ENCODE peak calls at places on chromosomes 13 and 19, in nine cellular contexts. One of them, this sample, is unnamed.

GRCh38 chr13:32224916-32225315 is 90.2 kb downstream of the ZAR1L start:
- DNase-seq in nephron progenitor cell: no peak
- DNase-seq in left lung: no peak
- DNase-seq in CD8-positive, alpha-beta T cell: no peak
- DNase-seq in iPS-NIHi11: no peak
- DNase-seq in nucleus accumbens: no peak
- DNase-seq in aorta: no peak
- DNase-seq in activated effector memory CD4-positive, alpha-beta T cell treated with anti-CD3 and anti-CD28 coated beads, Interleukin-2, amount 50 U/mL, for 16 hours: no peak
- DNase-seq in stimulated activated CD4-positive, alpha-beta T cell treated with anti-CD3 and anti-CD28 coated beads, Interleukin-4, amount 100 ng/mL, for 24 hours: no peak
- DNase-seq in this sample: no peak

GRCh38 chr19:40822161-40822560 is 23.2 kb downstream of the EGLN2 start:
- DNase-seq in nephron progenitor cell: no peak
- DNase-seq in left lung: no peak
- DNase-seq in CD8-positive, alpha-beta T cell: no peak
- DNase-seq in iPS-NIHi11: no peak
- DNase-seq in nucleus accumbens: no peak
- DNase-seq in aorta: no peak
- DNase-seq in activated effector memory CD4-positive, alpha-beta T cell treated with anti-CD3 and anti-CD28 coated beads, Interleukin-2, amount 50 U/mL, for 16 hours: no peak
- DNase-seq in stimulated activated CD4-positive, alpha-beta T cell treated with anti-CD3 and anti-CD28 coated beads, Interleukin-4, amount 100 ng/mL, for 24 hours: no peak
- DNase-seq in this sample: no peak

GRCh38 chr13:108924154-108924940 is 294.9 kb downstream of the MYO16 start:
- DNase-seq in nephron progenitor cell: no peak
- DNase-seq in left lung: no peak
- DNase-seq in CD8-positive, alpha-beta T cell: no peak
- DNase-seq in iPS-NIHi11: no peak
- DNase-seq in nucleus accumbens: no peak
- DNase-seq in aorta: no peak
- DNase-seq in activated effector memory CD4-positive, alpha-beta T cell treated with anti-CD3 and anti-CD28 coated beads, Interleukin-2, amount 50 U/mL, for 16 hours: no peak
- DNase-seq in stimulated activated CD4-positive, alpha-beta T cell treated with anti-CD3 and anti-CD28 coated beads, Interleukin-4, amount 100 ng/mL, for 24 hours: no peak
- DNase-seq in this sample: peak

GRCh38 chr19:16244091-16244490 is 46.4 kb downstream of the AP1M1 start:
- DNase-seq in nephron progenitor cell: no peak
- DNase-seq in left lung: no peak
- DNase-seq in CD8-positive, alpha-beta T cell: no peak
- DNase-seq in iPS-NIHi11: no peak
- DNase-seq in nucleus accumbens: no peak
- DNase-seq in aorta: no peak
- DNase-seq in activated effector memory CD4-positive, alpha-beta T cell treated with anti-CD3 and anti-CD28 coated beads, Interleukin-2, amount 50 U/mL, for 16 hours: no peak
- DNase-seq in stimulated activated CD4-positive, alpha-beta T cell treated with anti-CD3 and anti-CD28 coated beads, Interleukin-4, amount 100 ng/mL, for 24 hours: no peak
- DNase-seq in this sample: peak

GRCh38 chr13:24459234-24459633 is 53.3 kb downstream of the PARP4 start:
- DNase-seq in nephron progenitor cell: no peak
- DNase-seq in left lung: no peak
- DNase-seq in CD8-positive, alpha-beta T cell: no peak
- DNase-seq in iPS-NIHi11: no peak
- DNase-seq in nucleus accumbens: no peak
- DNase-seq in aorta: no peak
- DNase-seq in activated effector memory CD4-positive, alpha-beta T cell treated with anti-CD3 and anti-CD28 coated beads, Interleukin-2, amount 50 U/mL, for 16 hours: no peak
- DNase-seq in stimulated activated CD4-positive, alpha-beta T cell treated with anti-CD3 and anti-CD28 coated beads, Interleukin-4, amount 100 ng/mL, for 24 hours: no peak
- DNase-seq in this sample: peak

GRCh38 chr13:99385940-99386339 is 78.7 kb upstream of the GPR183 start:
- DNase-seq in nephron progenitor cell: no peak
- DNase-seq in left lung: no peak
- DNase-seq in CD8-positive, alpha-beta T cell: peak
- DNase-seq in iPS-NIHi11: no peak
- DNase-seq in nucleus accumbens: no peak
- DNase-seq in aorta: no peak
- DNase-seq in activated effector memory CD4-positive, alpha-beta T cell treated with anti-CD3 and anti-CD28 coated beads, Interleukin-2, amount 50 U/mL, for 16 hours: no peak
- DNase-seq in stimulated activated CD4-positive, alpha-beta T cell treated with anti-CD3 and anti-CD28 coated beads, Interleukin-4, amount 100 ng/mL, for 24 hours: peak
- DNase-seq in this sample: no peak

GRCh38 chr13:95250961-95251360 is 50.3 kb downstream of the ABCC4 start:
- DNase-seq in nephron progenitor cell: no peak
- DNase-seq in left lung: no peak
- DNase-seq in CD8-positive, alpha-beta T cell: no peak
- DNase-seq in iPS-NIHi11: no peak
- DNase-seq in nucleus accumbens: no peak
- DNase-seq in aorta: no peak
- DNase-seq in activated effector memory CD4-positive, alpha-beta T cell treated with anti-CD3 and anti-CD28 coated beads, Interleukin-2, amount 50 U/mL, for 16 hours: no peak
- DNase-seq in stimulated activated CD4-positive, alpha-beta T cell treated with anti-CD3 and anti-CD28 coated beads, Interleukin-4, amount 100 ng/mL, for 24 hours: no peak
- DNase-seq in this sample: no peak

GRCh38 chr19:14530005-14530348 is 583 bp downstream of the TECR start:
- DNase-seq in nephron progenitor cell: peak
- DNase-seq in left lung: no peak
- DNase-seq in CD8-positive, alpha-beta T cell: peak
- DNase-seq in iPS-NIHi11: no peak
- DNase-seq in nucleus accumbens: no peak
- DNase-seq in aorta: no peak
- DNase-seq in activated effector memory CD4-positive, alpha-beta T cell treated with anti-CD3 and anti-CD28 coated beads, Interleukin-2, amount 50 U/mL, for 16 hours: no peak
- DNase-seq in stimulated activated CD4-positive, alpha-beta T cell treated with anti-CD3 and anti-CD28 coated beads, Interleukin-4, amount 100 ng/mL, for 24 hours: no peak
- DNase-seq in this sample: no peak

GRCh38 chr19:3270908-3271307 is 46.4 kb downstream of the CELF5 start:
- DNase-seq in nephron progenitor cell: no peak
- DNase-seq in left lung: no peak
- DNase-seq in CD8-positive, alpha-beta T cell: peak
- DNase-seq in iPS-NIHi11: peak
- DNase-seq in nucleus accumbens: no peak
- DNase-seq in aorta: no peak
- DNase-seq in activated effector memory CD4-positive, alpha-beta T cell treated with anti-CD3 and anti-CD28 coated beads, Interleukin-2, amount 50 U/mL, for 16 hours: peak
- DNase-seq in stimulated activated CD4-positive, alpha-beta T cell treated with anti-CD3 and anti-CD28 coated beads, Interleukin-4, amount 100 ng/mL, for 24 hours: peak
- DNase-seq in this sample: peak

GRCh38 chr13:40346592-40346991 is 319.8 kb downstream of the FOXO1 start:
- DNase-seq in nephron progenitor cell: no peak
- DNase-seq in left lung: no peak
- DNase-seq in CD8-positive, alpha-beta T cell: no peak
- DNase-seq in iPS-NIHi11: no peak
- DNase-seq in nucleus accumbens: no peak
- DNase-seq in aorta: no peak
- DNase-seq in activated effector memory CD4-positive, alpha-beta T cell treated with anti-CD3 and anti-CD28 coated beads, Interleukin-2, amount 50 U/mL, for 16 hours: no peak
- DNase-seq in stimulated activated CD4-positive, alpha-beta T cell treated with anti-CD3 and anti-CD28 coated beads, Interleukin-4, amount 100 ng/mL, for 24 hours: no peak
- DNase-seq in this sample: no peak

GRCh38 chr19:19653597-19654147 is 9.8 kb downstream of the ATP13A1 start:
- DNase-seq in nephron progenitor cell: no peak
- DNase-seq in left lung: no peak
- DNase-seq in CD8-positive, alpha-beta T cell: no peak
- DNase-seq in iPS-NIHi11: no peak
- DNase-seq in nucleus accumbens: no peak
- DNase-seq in aorta: no peak
- DNase-seq in activated effector memory CD4-positive, alpha-beta T cell treated with anti-CD3 and anti-CD28 coated beads, Interleukin-2, amount 50 U/mL, for 16 hours: no peak
- DNase-seq in stimulated activated CD4-positive, alpha-beta T cell treated with anti-CD3 and anti-CD28 coated beads, Interleukin-4, amount 100 ng/mL, for 24 hours: no peak
- DNase-seq in this sample: no peak

GRCh38 chr19:34436716-34437115 is 8.5 kb downstream of the UBA2 start:
- DNase-seq in nephron progenitor cell: no peak
- DNase-seq in left lung: no peak
- DNase-seq in CD8-positive, alpha-beta T cell: no peak
- DNase-seq in iPS-NIHi11: no peak
- DNase-seq in nucleus accumbens: no peak
- DNase-seq in aorta: no peak
- DNase-seq in activated effector memory CD4-positive, alpha-beta T cell treated with anti-CD3 and anti-CD28 coated beads, Interleukin-2, amount 50 U/mL, for 16 hours: no peak
- DNase-seq in stimulated activated CD4-positive, alpha-beta T cell treated with anti-CD3 and anti-CD28 coated beads, Interleukin-4, amount 100 ng/mL, for 24 hours: no peak
- DNase-seq in this sample: no peak

GRCh38 chr13:18953139-18953930 is 228.3 kb downstream of the TUBA3C start:
- DNase-seq in nephron progenitor cell: no peak
- DNase-seq in left lung: no peak
- DNase-seq in CD8-positive, alpha-beta T cell: no peak
- DNase-seq in iPS-NIHi11: no peak
- DNase-seq in nucleus accumbens: no peak
- DNase-seq in aorta: no peak
- DNase-seq in activated effector memory CD4-positive, alpha-beta T cell treated with anti-CD3 and anti-CD28 coated beads, Interleukin-2, amount 50 U/mL, for 16 hours: no peak
- DNase-seq in stimulated activated CD4-positive, alpha-beta T cell treated with anti-CD3 and anti-CD28 coated beads, Interleukin-4, amount 100 ng/mL, for 24 hours: no peak
- DNase-seq in this sample: no peak

GRCh38 chr13:87259479-87260083 is 411.6 kb upstream of the SLITRK5 start:
- DNase-seq in nephron progenitor cell: peak
- DNase-seq in left lung: no peak
- DNase-seq in CD8-positive, alpha-beta T cell: no peak
- DNase-seq in iPS-NIHi11: peak
- DNase-seq in nucleus accumbens: no peak
- DNase-seq in aorta: no peak
- DNase-seq in activated effector memory CD4-positive, alpha-beta T cell treated with anti-CD3 and anti-CD28 coated beads, Interleukin-2, amount 50 U/mL, for 16 hours: no peak
- DNase-seq in stimulated activated CD4-positive, alpha-beta T cell treated with anti-CD3 and anti-CD28 coated beads, Interleukin-4, amount 100 ng/mL, for 24 hours: no peak
- DNase-seq in this sample: peak

GRCh38 chr19:10549733-10550132 is 6.0 kb downstream of the ATG4D start:
- DNase-seq in nephron progenitor cell: no peak
- DNase-seq in left lung: no peak
- DNase-seq in CD8-positive, alpha-beta T cell: no peak
- DNase-seq in iPS-NIHi11: no peak
- DNase-seq in nucleus accumbens: no peak
- DNase-seq in aorta: no peak
- DNase-seq in activated effector memory CD4-positive, alpha-beta T cell treated with anti-CD3 and anti-CD28 coated beads, Interleukin-2, amount 50 U/mL, for 16 hours: no peak
- DNase-seq in stimulated activated CD4-positive, alpha-beta T cell treated with anti-CD3 and anti-CD28 coated beads, Interleukin-4, amount 100 ng/mL, for 24 hours: no peak
- DNase-seq in this sample: no peak

GRCh38 chr19:41299755-41300089 is 10.2 kb upstream of the CCDC97 start:
- DNase-seq in nephron progenitor cell: no peak
- DNase-seq in left lung: peak
- DNase-seq in CD8-positive, alpha-beta T cell: peak
- DNase-seq in iPS-NIHi11: no peak
- DNase-seq in nucleus accumbens: no peak
- DNase-seq in aorta: peak
- DNase-seq in activated effector memory CD4-positive, alpha-beta T cell treated with anti-CD3 and anti-CD28 coated beads, Interleukin-2, amount 50 U/mL, for 16 hours: peak
- DNase-seq in stimulated activated CD4-positive, alpha-beta T cell treated with anti-CD3 and anti-CD28 coated beads, Interleukin-4, amount 100 ng/mL, for 24 hours: peak
- DNase-seq in this sample: peak

GRCh38 chr13:59391696-59392095 is 772.0 kb downstream of the DIAPH3 start:
- DNase-seq in nephron progenitor cell: peak
- DNase-seq in left lung: peak
- DNase-seq in CD8-positive, alpha-beta T cell: peak
- DNase-seq in iPS-NIHi11: peak
- DNase-seq in nucleus accumbens: no peak
- DNase-seq in aorta: peak
- DNase-seq in activated effector memory CD4-positive, alpha-beta T cell treated with anti-CD3 and anti-CD28 coated beads, Interleukin-2, amount 50 U/mL, for 16 hours: peak
- DNase-seq in stimulated activated CD4-positive, alpha-beta T cell treated with anti-CD3 and anti-CD28 coated beads, Interleukin-4, amount 100 ng/mL, for 24 hours: peak
- DNase-seq in this sample: peak

GRCh38 chr19:2631213-2631821 is 71.2 kb downstream of the GNG7 start:
- DNase-seq in nephron progenitor cell: no peak
- DNase-seq in left lung: no peak
- DNase-seq in CD8-positive, alpha-beta T cell: no peak
- DNase-seq in iPS-NIHi11: no peak
- DNase-seq in nucleus accumbens: no peak
- DNase-seq in aorta: no peak
- DNase-seq in activated effector memory CD4-positive, alpha-beta T cell treated with anti-CD3 and anti-CD28 coated beads, Interleukin-2, amount 50 U/mL, for 16 hours: no peak
- DNase-seq in stimulated activated CD4-positive, alpha-beta T cell treated with anti-CD3 and anti-CD28 coated beads, Interleukin-4, amount 100 ng/mL, for 24 hours: no peak
- DNase-seq in this sample: no peak

GRCh38 chr13:27923794-27924528 is 4.2 kb downstream of the PDX1 start:
- DNase-seq in nephron progenitor cell: peak
- DNase-seq in left lung: no peak
- DNase-seq in CD8-positive, alpha-beta T cell: no peak
- DNase-seq in iPS-NIHi11: no peak
- DNase-seq in nucleus accumbens: no peak
- DNase-seq in aorta: no peak
- DNase-seq in activated effector memory CD4-positive, alpha-beta T cell treated with anti-CD3 and anti-CD28 coated beads, Interleukin-2, amount 50 U/mL, for 16 hours: no peak
- DNase-seq in stimulated activated CD4-positive, alpha-beta T cell treated with anti-CD3 and anti-CD28 coated beads, Interleukin-4, amount 100 ng/mL, for 24 hours: no peak
- DNase-seq in this sample: no peak

GRCh38 chr19:33333615-33334014 is 31.3 kb upstream of the CEBPA start:
- DNase-seq in nephron progenitor cell: no peak
- DNase-seq in left lung: no peak
- DNase-seq in CD8-positive, alpha-beta T cell: no peak
- DNase-seq in iPS-NIHi11: no peak
- DNase-seq in nucleus accumbens: no peak
- DNase-seq in aorta: no peak
- DNase-seq in activated effector memory CD4-positive, alpha-beta T cell treated with anti-CD3 and anti-CD28 coated beads, Interleukin-2, amount 50 U/mL, for 16 hours: no peak
- DNase-seq in stimulated activated CD4-positive, alpha-beta T cell treated with anti-CD3 and anti-CD28 coated beads, Interleukin-4, amount 100 ng/mL, for 24 hours: no peak
- DNase-seq in this sample: no peak

GRCh38 chr19:52296773-52297600 is at the start of gene ZNF480:
- DNase-seq in nephron progenitor cell: peak
- DNase-seq in left lung: peak
- DNase-seq in CD8-positive, alpha-beta T cell: peak
- DNase-seq in iPS-NIHi11: peak
- DNase-seq in nucleus accumbens: peak
- DNase-seq in aorta: peak
- DNase-seq in activated effector memory CD4-positive, alpha-beta T cell treated with anti-CD3 and anti-CD28 coated beads, Interleukin-2, amount 50 U/mL, for 16 hours: peak
- DNase-seq in stimulated activated CD4-positive, alpha-beta T cell treated with anti-CD3 and anti-CD28 coated beads, Interleukin-4, amount 100 ng/mL, for 24 hours: peak
- DNase-seq in this sample: peak

GRCh38 chr13:37225414-37226047 is 120.1 kb upstream of the CSNK1A1L start:
- DNase-seq in nephron progenitor cell: no peak
- DNase-seq in left lung: no peak
- DNase-seq in CD8-positive, alpha-beta T cell: no peak
- DNase-seq in iPS-NIHi11: no peak
- DNase-seq in nucleus accumbens: no peak
- DNase-seq in aorta: no peak
- DNase-seq in activated effector memory CD4-positive, alpha-beta T cell treated with anti-CD3 and anti-CD28 coated beads, Interleukin-2, amount 50 U/mL, for 16 hours: no peak
- DNase-seq in stimulated activated CD4-positive, alpha-beta T cell treated with anti-CD3 and anti-CD28 coated beads, Interleukin-4, amount 100 ng/mL, for 24 hours: no peak
- DNase-seq in this sample: peak

GRCh38 chr19:55358943-55359908 is 3.8 kb downstream of the GARIN5B start:
- DNase-seq in nephron progenitor cell: no peak
- DNase-seq in left lung: no peak
- DNase-seq in CD8-positive, alpha-beta T cell: no peak
- DNase-seq in iPS-NIHi11: no peak
- DNase-seq in nucleus accumbens: no peak
- DNase-seq in aorta: no peak
- DNase-seq in activated effector memory CD4-positive, alpha-beta T cell treated with anti-CD3 and anti-CD28 coated beads, Interleukin-2, amount 50 U/mL, for 16 hours: no peak
- DNase-seq in stimulated activated CD4-positive, alpha-beta T cell treated with anti-CD3 and anti-CD28 coated beads, Interleukin-4, amount 100 ng/mL, for 24 hours: no peak
- DNase-seq in this sample: no peak

GRCh38 chr19:45137179-45137761 is 23.5 kb downstream of the NKPD1 start:
- DNase-seq in nephron progenitor cell: no peak
- DNase-seq in left lung: no peak
- DNase-seq in CD8-positive, alpha-beta T cell: no peak
- DNase-seq in iPS-NIHi11: no peak
- DNase-seq in nucleus accumbens: no peak
- DNase-seq in aorta: no peak
- DNase-seq in activated effector memory CD4-positive, alpha-beta T cell treated with anti-CD3 and anti-CD28 coated beads, Interleukin-2, amount 50 U/mL, for 16 hours: no peak
- DNase-seq in stimulated activated CD4-positive, alpha-beta T cell treated with anti-CD3 and anti-CD28 coated beads, Interleukin-4, amount 100 ng/mL, for 24 hours: no peak
- DNase-seq in this sample: no peak

GRCh38 chr19:35115538-35115951 is at the start of gene FXYD3:
- DNase-seq in nephron progenitor cell: no peak
- DNase-seq in left lung: no peak
- DNase-seq in CD8-positive, alpha-beta T cell: no peak
- DNase-seq in iPS-NIHi11: no peak
- DNase-seq in nucleus accumbens: no peak
- DNase-seq in aorta: no peak
- DNase-seq in activated effector memory CD4-positive, alpha-beta T cell treated with anti-CD3 and anti-CD28 coated beads, Interleukin-2, amount 50 U/mL, for 16 hours: no peak
- DNase-seq in stimulated activated CD4-positive, alpha-beta T cell treated with anti-CD3 and anti-CD28 coated beads, Interleukin-4, amount 100 ng/mL, for 24 hours: no peak
- DNase-seq in this sample: no peak

GRCh38 chr19:48671456-48671995 is 1.3 kb downstream of the NTN5 start:
- DNase-seq in nephron progenitor cell: no peak
- DNase-seq in left lung: no peak
- DNase-seq in CD8-positive, alpha-beta T cell: no peak
- DNase-seq in iPS-NIHi11: no peak
- DNase-seq in nucleus accumbens: no peak
- DNase-seq in aorta: no peak
- DNase-seq in activated effector memory CD4-positive, alpha-beta T cell treated with anti-CD3 and anti-CD28 coated beads, Interleukin-2, amount 50 U/mL, for 16 hours: no peak
- DNase-seq in stimulated activated CD4-positive, alpha-beta T cell treated with anti-CD3 and anti-CD28 coated beads, Interleukin-4, amount 100 ng/mL, for 24 hours: no peak
- DNase-seq in this sample: no peak

GRCh38 chr19:14021474-14021873 is 6.5 kb upstream of the RLN3 start:
- DNase-seq in nephron progenitor cell: peak
- DNase-seq in left lung: no peak
- DNase-seq in CD8-positive, alpha-beta T cell: no peak
- DNase-seq in iPS-NIHi11: no peak
- DNase-seq in nucleus accumbens: no peak
- DNase-seq in aorta: no peak
- DNase-seq in activated effector memory CD4-positive, alpha-beta T cell treated with anti-CD3 and anti-CD28 coated beads, Interleukin-2, amount 50 U/mL, for 16 hours: no peak
- DNase-seq in stimulated activated CD4-positive, alpha-beta T cell treated with anti-CD3 and anti-CD28 coated beads, Interleukin-4, amount 100 ng/mL, for 24 hours: no peak
- DNase-seq in this sample: no peak

GRCh38 chr13:112616586-112617381 is 28.8 kb upstream of the TUBGCP3 start:
- DNase-seq in nephron progenitor cell: peak
- DNase-seq in left lung: no peak
- DNase-seq in CD8-positive, alpha-beta T cell: peak
- DNase-seq in iPS-NIHi11: peak
- DNase-seq in nucleus accumbens: no peak
- DNase-seq in aorta: no peak
- DNase-seq in activated effector memory CD4-positive, alpha-beta T cell treated with anti-CD3 and anti-CD28 coated beads, Interleukin-2, amount 50 U/mL, for 16 hours: no peak
- DNase-seq in stimulated activated CD4-positive, alpha-beta T cell treated with anti-CD3 and anti-CD28 coated beads, Interleukin-4, amount 100 ng/mL, for 24 hours: no peak
- DNase-seq in this sample: peak

GRCh38 chr19:47802521-47803043 is 1.8 kb downstream of the TPRX1 start:
- DNase-seq in nephron progenitor cell: no peak
- DNase-seq in left lung: no peak
- DNase-seq in CD8-positive, alpha-beta T cell: no peak
- DNase-seq in iPS-NIHi11: no peak
- DNase-seq in nucleus accumbens: no peak
- DNase-seq in aorta: no peak
- DNase-seq in activated effector memory CD4-positive, alpha-beta T cell treated with anti-CD3 and anti-CD28 coated beads, Interleukin-2, amount 50 U/mL, for 16 hours: no peak
- DNase-seq in stimulated activated CD4-positive, alpha-beta T cell treated with anti-CD3 and anti-CD28 coated beads, Interleukin-4, amount 100 ng/mL, for 24 hours: no peak
- DNase-seq in this sample: no peak

GRCh38 chr13:40786568-40786996 is 2.8 kb upstream of the SLC25A15 start:
- DNase-seq in nephron progenitor cell: no peak
- DNase-seq in left lung: no peak
- DNase-seq in CD8-positive, alpha-beta T cell: no peak
- DNase-seq in iPS-NIHi11: no peak
- DNase-seq in nucleus accumbens: no peak
- DNase-seq in aorta: no peak
- DNase-seq in activated effector memory CD4-positive, alpha-beta T cell treated with anti-CD3 and anti-CD28 coated beads, Interleukin-2, amount 50 U/mL, for 16 hours: no peak
- DNase-seq in stimulated activated CD4-positive, alpha-beta T cell treated with anti-CD3 and anti-CD28 coated beads, Interleukin-4, amount 100 ng/mL, for 24 hours: no peak
- DNase-seq in this sample: peak

GRCh38 chr19:34618410-34618809 is 58.5 kb downstream of the SCGB2B2 start:
- DNase-seq in nephron progenitor cell: no peak
- DNase-seq in left lung: no peak
- DNase-seq in CD8-positive, alpha-beta T cell: no peak
- DNase-seq in iPS-NIHi11: no peak
- DNase-seq in nucleus accumbens: no peak
- DNase-seq in aorta: no peak
- DNase-seq in activated effector memory CD4-positive, alpha-beta T cell treated with anti-CD3 and anti-CD28 coated beads, Interleukin-2, amount 50 U/mL, for 16 hours: no peak
- DNase-seq in stimulated activated CD4-positive, alpha-beta T cell treated with anti-CD3 and anti-CD28 coated beads, Interleukin-4, amount 100 ng/mL, for 24 hours: no peak
- DNase-seq in this sample: no peak